ENCODE peak calls at places on chromosome 16, in ten cellular contexts. V, N, U, W, B, Q, F, L, T and K are unnamed samples.

GRCh38 chr16:13950821-13951547 is 31.0 kb downstream of the ERCC4 start:
- DNase-seq in V (no peak), N (no peak), U (no peak), W (no peak), B (no peak), Q (no peak), F (no peak), L (no peak), T (no peak), K (no peak)

GRCh38 chr16:22192261-22193133 is 13.6 kb upstream of the EEF2K start:
- DNase-seq in V (peak), N (peak), U (peak), W (peak), B (peak), Q (peak), F (no peak), L (peak), T (peak), K (peak)

GRCh38 chr16:24146523-24146922 is 109.6 kb upstream of the CACNG3 start:
- DNase-seq in V (no peak), N (no peak), U (no peak), W (no peak), B (no peak), Q (no peak), F (no peak), L (no peak), T (no peak), K (no peak)

GRCh38 chr16:73217654-73218053 is 169.7 kb upstream of the ZFHX3 start:
- DNase-seq in V (no peak), N (no peak), U (no peak), W (no peak), B (no peak), Q (no peak), F (no peak), L (no peak), T (no peak), K (no peak)

GRCh38 chr16:48627148-48627547 is 17.2 kb upstream of the N4BP1 start:
- DNase-seq in V (no peak), N (no peak), U (no peak), W (no peak), B (no peak), Q (peak), F (no peak), L (no peak), T (no peak), K (no peak)

GRCh38 chr16:16867994-16868393 is 489.1 kb downstream of the NPIPA7 start:
- DNase-seq in V (no peak), N (no peak), U (no peak), W (no peak), B (no peak), Q (no peak), F (no peak), L (no peak), T (no peak), K (no peak)

GRCh38 chr16:19746561-19746960 is 28.5 kb downstream of the IQCK start:
- DNase-seq in V (no peak), N (no peak), U (no peak), W (no peak), B (no peak), Q (no peak), F (no peak), L (no peak), T (no peak), K (no peak)

GRCh38 chr16:53785044-53785443 is 81.1 kb downstream of the FTO start:
- DNase-seq in V (no peak), N (no peak), U (no peak), W (no peak), B (peak), Q (no peak), F (no peak), L (no peak), T (no peak), K (no peak)

GRCh38 chr16:87351320-87351698 is 32.3 kb downstream of the FBXO31 start:
- DNase-seq in V (no peak), N (no peak), U (no peak), W (no peak), B (no peak), Q (no peak), F (no peak), L (no peak), T (no peak), K (no peak)

GRCh38 chr16:60907645-60908044 is 1128.6 kb downstream of the CDH8 start:
- DNase-seq in V (no peak), N (no peak), U (no peak), W (no peak), B (no peak), Q (no peak), F (no peak), L (no peak), T (no peak), K (no peak)

GRCh38 chr16:10039220-10040096 is 142.8 kb downstream of the GRIN2A start:
- DNase-seq in V (no peak), N (no peak), U (peak), W (no peak), B (no peak), Q (no peak), F (no peak), L (no peak), T (no peak), K (no peak)

GRCh38 chr16:69589434-69590269 is 23.9 kb downstream of the NFAT5 start:
- DNase-seq in V (no peak), N (no peak), U (no peak), W (no peak), B (no peak), Q (no peak), F (no peak), L (no peak), T (no peak), K (no peak)

GRCh38 chr16:80654094-80654862 is 113.5 kb downstream of the DYNLRB2 start:
- DNase-seq in V (no peak), N (no peak), U (no peak), W (no peak), B (no peak), Q (no peak), F (no peak), L (no peak), T (no peak), K (no peak)

GRCh38 chr16:55949518-55949917 is 74.3 kb upstream of the CES5A start:
- DNase-seq in V (no peak), N (no peak), U (no peak), W (no peak), B (peak), Q (no peak), F (no peak), L (no peak), T (no peak), K (no peak)

GRCh38 chr16:58102665-58103427 is 26.3 kb downstream of the CFAP20 start:
- DNase-seq in V (no peak), N (no peak), U (no peak), W (no peak), B (no peak), Q (no peak), F (no peak), L (no peak), T (no peak), K (no peak)

GRCh38 chr16:24471616-24472015 is 67.8 kb upstream of the RBBP6 start:
- DNase-seq in V (no peak), N (no peak), U (no peak), W (no peak), B (no peak), Q (no peak), F (no peak), L (no peak), T (no peak), K (no peak)

GRCh38 chr16:10923650-10924214 is 18.5 kb downstream of the DEXI start:
- DNase-seq in V (peak), N (no peak), U (peak), W (no peak), B (no peak), Q (no peak), F (no peak), L (peak), T (peak), K (peak)

GRCh38 chr16:65068151-65068740 is 53.6 kb downstream of the CDH11 start:
- DNase-seq in V (no peak), N (no peak), U (no peak), W (no peak), B (peak), Q (no peak), F (no peak), L (no peak), T (no peak), K (no peak)

GRCh38 chr16:87202346-87202745 is 114.8 kb downstream of the C16orf95 start:
- DNase-seq in V (no peak), N (no peak), U (no peak), W (no peak), B (peak), Q (no peak), F (no peak), L (no peak), T (no peak), K (no peak)

GRCh38 chr16:27824786-27825185 is 238.7 kb downstream of the GSG1L start:
- DNase-seq in V (no peak), N (no peak), U (no peak), W (no peak), B (no peak), Q (no peak), F (no peak), L (peak), T (no peak), K (no peak)

GRCh38 chr16:30923554-30924085 is at the start of gene FBXL19:
- DNase-seq in V (peak), N (peak), U (peak), W (no peak), B (no peak), Q (no peak), F (no peak), L (no peak), T (peak), K (peak)

GRCh38 chr16:12788758-12789157 is 14.9 kb downstream of the CPPED1 start:
- DNase-seq in V (no peak), N (no peak), U (no peak), W (no peak), B (no peak), Q (no peak), F (no peak), L (no peak), T (no peak), K (no peak)

GRCh38 chr16:57383276-57384247 is 11.3 kb downstream of the CX3CL1 start:
- DNase-seq in V (no peak), N (peak), U (no peak), W (peak), B (peak), Q (no peak), F (no peak), L (no peak), T (no peak), K (no peak)

GRCh38 chr16:69089091-69089912 is 16.2 kb upstream of the HAS3 start:
- DNase-seq in V (peak), N (no peak), U (no peak), W (no peak), B (peak), Q (peak), F (no peak), L (no peak), T (no peak), K (peak)

GRCh38 chr16:50368410-50369132 is at the start of gene BRD7:
- DNase-seq in V (peak), N (peak), U (peak), W (peak), B (peak), Q (peak), F (no peak), L (peak), T (peak), K (peak)
- TF ChIP-seq POLR2A in V (no peak), N (no peak), U (no peak), W (no peak), B (no peak), Q (no peak), F (no peak), L (peak), T (peak), K (no peak)

GRCh38 chr16:67185003-67185865 is 1.5 kb upstream of the MATCAP1 start:
- DNase-seq in V (peak), N (peak), U (peak), W (peak), B (peak), Q (peak), F (peak), L (peak), T (peak), K (peak)
- H3K4me3 ChIP-seq in V (no peak), N (no peak), U (peak), W (no peak), B (no peak), Q (no peak), F (no peak), L (no peak), T (no peak), K (no peak)

GRCh38 chr16:4495766-4496165 is 19.6 kb downstream of the HMOX2 start:
- DNase-seq in V (no peak), N (no peak), U (no peak), W (no peak), B (no peak), Q (no peak), F (no peak), L (no peak), T (no peak), K (no peak)

GRCh38 chr16:4498546-4499195 is 22.5 kb downstream of the HMOX2 start:
- DNase-seq in V (no peak), N (no peak), U (no peak), W (no peak), B (no peak), Q (no peak), F (no peak), L (no peak), T (no peak), K (no peak)

GRCh38 chr16:4499196-4499555 is 23.0 kb downstream of the HMOX2 start:
- DNase-seq in V (no peak), N (no peak), U (no peak), W (no peak), B (no peak), Q (no peak), F (no peak), L (no peak), T (no peak), K (no peak)

GRCh38 chr16:4494746-4495490 is 18.7 kb downstream of the HMOX2 start:
- DNase-seq in V (no peak), N (no peak), U (no peak), W (no peak), B (peak), Q (no peak), F (peak), L (no peak), T (no peak), K (no peak)

GRCh38 chr16:4496305-4496704 is 20.1 kb downstream of the HMOX2 start:
- DNase-seq in V (no peak), N (no peak), U (no peak), W (no peak), B (peak), Q (no peak), F (peak), L (no peak), T (no peak), K (no peak)
- H3K27ac ChIP-seq in V (no peak), N (no peak), U (no peak), W (no peak), B (peak), Q (no peak), F (peak), L (no peak), T (no peak), K (no peak)

GRCh38 chr16:4049031-4049430 is 67.2 kb downstream of the ADCY9 start:
- DNase-seq in V (no peak), N (no peak), U (no peak), W (no peak), B (no peak), Q (no peak), F (no peak), L (no peak), T (no peak), K (no peak)

GRCh38 chr16:4052801-4053662 is 63.2 kb downstream of the ADCY9 start:
- DNase-seq in V (peak), N (no peak), U (no peak), W (peak), B (peak), Q (peak), F (peak), L (no peak), T (peak), K (peak)

GRCh38 chr16:4053663-4054479 is 62.4 kb downstream of the ADCY9 start:
- DNase-seq in V (peak), N (peak), U (peak), W (peak), B (peak), Q (peak), F (peak), L (no peak), T (peak), K (peak)

GRCh38 chr16:4051591-4051990 is 64.7 kb downstream of the ADCY9 start:
- DNase-seq in V (no peak), N (no peak), U (no peak), W (no peak), B (no peak), Q (no peak), F (no peak), L (no peak), T (no peak), K (no peak)

GRCh38 chr16:4052096-4052495 is 64.1 kb downstream of the ADCY9 start:
- DNase-seq in V (no peak), N (no peak), U (no peak), W (no peak), B (no peak), Q (no peak), F (no peak), L (no peak), T (peak), K (no peak)
- TF ChIP-seq POLR2A in V (no peak), N (no peak), U (no peak), W (no peak), B (no peak), Q (no peak), F (no peak), L (no peak), T (no peak), K (no peak)